ENCODE peak calls at places on chromosomes 5 and 9, in four cellular contexts. T is AG08396; O is GM04504; Q is stimulated activated CD8-positive, alpha-beta memory T cell treated with anti-CD3 and anti-CD28 coated beads, Interleukin-2, amount 100 ng/mL, for 1 hour. B is an unnamed sample.

GRCh38 chr5:117204926-117205869 is 630.6 kb upstream of the SEMA6A start:
- DNase-seq in T (no peak), O (no peak), Q (no peak), B (no peak)

GRCh38 chr9:582775-583174 is 258.7 kb upstream of the DMRT1 start:
- DNase-seq in T (no peak), O (no peak), Q (no peak), B (no peak)

GRCh38 chr5:137737349-137738256 is 1.7 kb upstream of the KLHL3 start:
- DNase-seq in T (no peak), O (no peak), Q (no peak), B (no peak)

GRCh38 chr5:174834081-174834480 is 109.7 kb downstream of the MSX2 start:
- DNase-seq in T (no peak), O (no peak), Q (no peak), B (no peak)

GRCh38 chr5:174190073-174190675 is 144.7 kb downstream of the NSG2 start:
- DNase-seq in T (no peak), O (no peak), Q (no peak), B (no peak)

GRCh38 chr5:141951341-141951781 is 6.6 kb downstream of the PCDH12 start:
- DNase-seq in T (no peak), O (no peak), Q (no peak), B (no peak)

GRCh38 chr9:89489548-89490527 is 8.1 kb downstream of the SEMA4D start:
- DNase-seq in T (no peak), O (no peak), Q (no peak), B (no peak)

GRCh38 chr9:79652598-79652997 is 80.8 kb downstream of the TLE4 start:
- DNase-seq in T (no peak), O (no peak), Q (no peak), B (no peak)

GRCh38 chr5:19044931-19045695 is 942.9 kb downstream of the CDH18 start:
- DNase-seq in T (no peak), O (no peak), Q (no peak), B (no peak)

GRCh38 chr5:136309932-136310598 is 55.3 kb downstream of the TRPC7 start:
- DNase-seq in T (no peak), O (no peak), Q (no peak), B (no peak)

GRCh38 chr5:145697251-145698016 is 137.7 kb downstream of the PRELID2 start:
- DNase-seq in T (peak; percentile 9), O (no peak), Q (no peak), B (peak; percentile 1)

GRCh38 chr5:150507283-150508020 is 479 bp upstream of the NDST1 start:
- DNase-seq in T (no peak), O (no peak), Q (no peak), B (no peak)

B was measured in AG04450.